ENCODE peak calls at places on chromosomes 6 and 20, in eight cellular contexts. Z, P, E, X, Y, G, M and H are unnamed samples.

GRCh38 chr6:29760328-29760727 is 37.1 kb downstream of the HLA-F start:
- DNase-seq in Z (no peak), P (peak; percentile 41), E (no peak), X (no peak), Y (no peak), G (no peak), M (no peak), H (no peak)

GRCh38 chr6:56691201-56691595 is 48.5 kb upstream of the DST start:
- DNase-seq in Z (no peak), P (no peak), E (no peak), X (no peak), Y (no peak), G (no peak), M (no peak), H (no peak)

GRCh38 chr20:44448753-44449546 is 26.7 kb upstream of the TTPAL start:
- DNase-seq in Z (no peak), P (peak; percentile 32), E (no peak), X (no peak), Y (no peak), G (no peak), M (no peak), H (no peak)

GRCh38 chr20:17795003-17795402 is 95.2 kb downstream of the BANF2 start:
- DNase-seq in Z (no peak), P (no peak), E (no peak), X (no peak), Y (no peak), G (no peak), M (no peak), H (no peak)

GRCh38 chr6:28982476-28983266 is 22.4 kb downstream of the ZNF311 start:
- DNase-seq in Z (peak; percentile 52), P (peak; percentile 48), E (no peak), X (no peak), Y (no peak), G (peak; percentile 27), M (no peak), H (peak; percentile 57)

GRCh38 chr6:45504947-45505346 is 127.2 kb upstream of the SUPT3H start:
- DNase-seq in Z (peak; percentile 55), P (no peak), E (no peak), X (no peak), Y (no peak), G (peak; percentile 40), M (no peak), H (peak; percentile 70)

GRCh38 chr6:105804436-105804835 is 281.7 kb upstream of the PRDM1 start:
- DNase-seq in Z (peak; percentile 75), P (no peak), E (no peak), X (no peak), Y (no peak), G (no peak), M (no peak), H (peak; percentile 86)

GRCh38 chr6:48535569-48535968 is 424.6 kb upstream of the PTCHD4 start:
- DNase-seq in Z (peak; percentile 1), P (no peak), E (no peak), X (no peak), Y (no peak), G (no peak), M (no peak), H (no peak)

GRCh38 chr20:38290829-38291581 is 13.0 kb upstream of the BPI start:
- DNase-seq in Z (peak; percentile 66), P (peak; percentile 68), E (peak; percentile 76), X (no peak), Y (no peak), G (no peak), M (no peak), H (no peak)

GRCh38 chr6:147463651-147464050 is 44.8 kb upstream of the SAMD5 start:
- DNase-seq in Z (no peak), P (no peak), E (no peak), X (no peak), Y (no peak), G (no peak), M (no peak), H (no peak)

GRCh38 chr20:14879020-14879697 is 541.7 kb upstream of the FLRT3 start:
- DNase-seq in Z (peak; percentile 68), P (no peak), E (no peak), X (no peak), Y (no peak), G (no peak), M (no peak), H (no peak)

GRCh38 chr6:142326539-142326938 is 24.7 kb downstream of the ADGRG6 start:
- DNase-seq in Z (no peak), P (no peak), E (no peak), X (no peak), Y (no peak), G (no peak), M (no peak), H (no peak)

GRCh38 chr20:52493177-52493711 is 301.7 kb upstream of the ZFP64 start:
- DNase-seq in Z (peak; percentile 66), P (no peak), E (no peak), X (no peak), Y (no peak), G (no peak), M (no peak), H (no peak)

GRCh38 chr20:47150403-47151152 is 205.9 kb downstream of the ZMYND8 start:
- DNase-seq in Z (peak; percentile 71), P (peak; percentile 88), E (no peak), X (no peak), Y (peak; percentile 72), G (no peak), M (peak; percentile 37), H (peak; percentile 69)

GRCh38 chr6:121442591-121442990 is 7.1 kb downstream of the GJA1 start:
- DNase-seq in Z (no peak), P (no peak), E (no peak), X (no peak), Y (no peak), G (no peak), M (no peak), H (no peak)

GRCh38 chr6:47308674-47309325 is 905 bp downstream of the TNFRSF21 start:
- DNase-seq in Z (peak; percentile 18), P (peak; percentile 61), E (no peak), X (no peak), Y (peak; percentile 50), G (peak; percentile 14), M (peak; percentile 17), H (no peak)

GRCh38 chr6:32845381-32845884 is 1.6 kb upstream of the PSMB8 start:
- DNase-seq in Z (no peak), P (no peak), E (no peak), X (no peak), Y (no peak), G (no peak), M (no peak), H (no peak)

GRCh38 chr20:32416206-32416605 is 58.1 kb downstream of the ASXL1 start:
- DNase-seq in Z (no peak), P (no peak), E (no peak), X (no peak), Y (no peak), G (no peak), M (no peak), H (no peak)

GRCh38 chr20:24762371-24762770 is 186.7 kb upstream of the CST7 start:
- DNase-seq in Z (no peak), P (no peak), E (no peak), X (peak; percentile 46), Y (no peak), G (no peak), M (peak; percentile 7), H (no peak)

GRCh38 chr6:118469468-118469867 is 78.6 kb upstream of the PLN start:
- DNase-seq in Z (no peak), P (no peak), E (no peak), X (no peak), Y (no peak), G (no peak), M (no peak), H (no peak)

GRCh38 chr20:13221673-13222318 is 722 bp downstream of the ISM1 start:
- DNase-seq in Z (peak; percentile 51), P (peak; percentile 61), E (peak; percentile 61), X (no peak), Y (peak; percentile 69), G (no peak), M (peak; percentile 56), H (peak; percentile 22)

GRCh38 chr6:35368038-35368887 is 25.9 kb downstream of the PPARD start:
- DNase-seq in Z (peak; percentile 93), P (no peak), E (no peak), X (no peak), Y (no peak), G (no peak), M (no peak), H (peak; percentile 83)

GRCh38 chr6:110800181-110800838 is 15.0 kb downstream of the CDK19 start:
- DNase-seq in Z (no peak), P (no peak), E (no peak), X (no peak), Y (no peak), G (no peak), M (no peak), H (no peak)
- TF ChIP-seq CTCF in Z (no peak), P (no peak), E (no peak), X (no peak), Y (no peak), G (no peak), M (no peak), H (no peak)

DNA sequence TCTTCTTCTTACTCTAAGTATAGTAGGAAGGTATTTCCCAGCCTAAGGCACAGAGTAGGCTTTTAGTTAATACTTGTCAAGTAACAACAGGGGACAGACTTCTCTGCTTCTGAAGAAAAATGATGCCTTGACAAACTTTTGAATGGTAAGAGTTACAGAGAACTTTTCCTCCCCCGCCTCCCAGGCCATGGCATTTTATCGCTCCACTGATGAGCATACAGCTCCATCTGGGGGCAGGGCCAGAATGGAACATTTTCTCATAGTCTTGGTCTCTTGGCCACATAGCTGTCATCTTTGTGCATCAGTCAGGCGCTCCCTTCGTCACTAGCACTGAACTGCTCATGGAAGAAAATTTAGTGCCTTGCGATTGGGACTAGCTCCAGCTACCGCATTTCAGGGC is 1066.8 kb upstream of the CITED2 start:
- DNase-seq in Z (peak; percentile 94), P (peak; percentile 46), E (no peak), X (no peak), Y (peak; percentile 46), G (peak; percentile 46), M (no peak), H (peak; percentile 77)
- TF ChIP-seq CTCF in Z (peak; percentile 64), P (peak; percentile 49), E (peak; percentile 38), X (no peak), Y (peak; percentile 55), G (peak; percentile 30), M (peak; percentile 45), H (peak; percentile 67)

GRCh38 chr6:132167966-132168365 is 216.8 kb upstream of the CCN2 start:
- DNase-seq in Z (no peak), P (no peak), E (no peak), X (no peak), Y (no peak), G (no peak), M (no peak), H (no peak)

GRCh38 chr6:132165677-132166076 is 214.5 kb upstream of the CCN2 start:
- DNase-seq in Z (no peak), P (no peak), E (no peak), X (no peak), Y (no peak), G (no peak), M (no peak), H (no peak)

GRCh38 chr6:132161283-132161682 is 210.1 kb upstream of the CCN2 start:
- DNase-seq in Z (peak; percentile 68), P (no peak), E (no peak), X (no peak), Y (no peak), G (no peak), M (no peak), H (peak; percentile 59)

GRCh38 chr6:132166670-132167069 is 215.5 kb upstream of the CCN2 start:
- DNase-seq in Z (no peak), P (no peak), E (no peak), X (no peak), Y (no peak), G (no peak), M (no peak), H (no peak)
- TF ChIP-seq CTCF in Z (no peak), P (no peak), E (no peak), X (no peak), Y (no peak), G (no peak), M (no peak), H (no peak)

GRCh38 chr6:153994811-153995210 is 44.2 kb upstream of the OPRM1 start:
- DNase-seq in Z (no peak), P (no peak), E (no peak), X (no peak), Y (no peak), G (no peak), M (no peak), H (no peak)
- TF ChIP-seq CTCF in Z (no peak), P (no peak), E (no peak), X (no peak), Y (no peak), G (no peak), M (no peak), H (no peak)